ENCODE peak calls at places on chromosomes 16 and 17, in four cellular contexts. One of them, this sample, is unnamed.

GRCh38 chr17:48728232-48729231 is at the start of gene HOXB13:
- DNase-seq in T-helper 2 cell: peak
- DNase-seq in fibroblast of the conjunctiva: no peak
- DNase-seq in HuH-7.5: no peak
- DNase-seq in this sample: no peak

GRCh38 chr16:58038219-58038641 is 12.7 kb downstream of the MMP15 start:
- DNase-seq in T-helper 2 cell: no peak
- DNase-seq in fibroblast of the conjunctiva: no peak
- DNase-seq in HuH-7.5: no peak
- DNase-seq in this sample: no peak

GRCh38 chr17:46823657-46824056 is 5.2 kb upstream of the WNT3 start:
- DNase-seq in T-helper 2 cell: no peak
- DNase-seq in fibroblast of the conjunctiva: no peak
- DNase-seq in HuH-7.5: no peak
- DNase-seq in this sample: no peak

GRCh38 chr17:67746704-67747571 is 29.2 kb downstream of the NOL11 start:
- DNase-seq in T-helper 2 cell: no peak
- DNase-seq in fibroblast of the conjunctiva: no peak
- DNase-seq in HuH-7.5: no peak
- DNase-seq in this sample: no peak

GRCh38 chr17:17398188-17398927 is 78.4 kb upstream of the MED9 start:
- DNase-seq in T-helper 2 cell: no peak
- DNase-seq in fibroblast of the conjunctiva: no peak
- DNase-seq in HuH-7.5: no peak
- DNase-seq in this sample: no peak

GRCh38 chr16:10107081-10107480 is 75.1 kb downstream of the GRIN2A start:
- DNase-seq in T-helper 2 cell: no peak
- DNase-seq in fibroblast of the conjunctiva: no peak
- DNase-seq in HuH-7.5: no peak
- DNase-seq in this sample: no peak

GRCh38 chr16:85498607-85499006 is 114.5 kb upstream of the GSE1 start:
- DNase-seq in T-helper 2 cell: no peak
- DNase-seq in fibroblast of the conjunctiva: no peak
- DNase-seq in HuH-7.5: no peak
- DNase-seq in this sample: no peak

GRCh38 chr16:11901091-11901490 is 14.7 kb downstream of the GSPT1 start:
- DNase-seq in T-helper 2 cell: no peak
- DNase-seq in fibroblast of the conjunctiva: no peak
- DNase-seq in HuH-7.5: no peak
- DNase-seq in this sample: no peak

GRCh38 chr17:20121359-20122235 is 112.4 kb downstream of the SPECC1 start:
- DNase-seq in T-helper 2 cell: peak
- DNase-seq in fibroblast of the conjunctiva: peak
- DNase-seq in HuH-7.5: peak
- DNase-seq in this sample: peak

GRCh38 chr17:41178341-41178740 is 320 bp upstream of the KRTAP4-2 start:
- DNase-seq in T-helper 2 cell: no peak
- DNase-seq in fibroblast of the conjunctiva: no peak
- DNase-seq in HuH-7.5: no peak
- DNase-seq in this sample: no peak

GRCh38 chr17:28725660-28726395 is at the start of gene TLCD1:
- DNase-seq in T-helper 2 cell: peak
- DNase-seq in fibroblast of the conjunctiva: no peak
- DNase-seq in HuH-7.5: peak
- DNase-seq in this sample: no peak

GRCh38 chr17:65855245-65855644 is 293.8 kb upstream of the AXIN2 start:
- DNase-seq in T-helper 2 cell: no peak
- DNase-seq in fibroblast of the conjunctiva: no peak
- DNase-seq in HuH-7.5: no peak
- DNase-seq in this sample: no peak

GRCh38 chr17:49191407-49191916 is 18.9 kb downstream of the GNGT2 start:
- DNase-seq in T-helper 2 cell: no peak
- DNase-seq in fibroblast of the conjunctiva: no peak
- DNase-seq in HuH-7.5: no peak
- DNase-seq in this sample: peak

GRCh38 chr17:34757106-34757505 is 177.7 kb downstream of the TMEM132E start:
- DNase-seq in T-helper 2 cell: no peak
- DNase-seq in fibroblast of the conjunctiva: no peak
- DNase-seq in HuH-7.5: no peak
- DNase-seq in this sample: no peak

GRCh38 chr17:77476006-77476405 is 335.2 kb downstream of the SEC14L1 start:
- DNase-seq in T-helper 2 cell: no peak
- DNase-seq in fibroblast of the conjunctiva: no peak
- DNase-seq in HuH-7.5: no peak
- DNase-seq in this sample: no peak

GRCh38 chr16:57540387-57540786 is 2.1 kb upstream of the ADGRG5 start:
- DNase-seq in T-helper 2 cell: no peak
- DNase-seq in fibroblast of the conjunctiva: no peak
- DNase-seq in HuH-7.5: no peak
- DNase-seq in this sample: no peak

GRCh38 chr17:77106874-77107358 is 33.9 kb upstream of the SEC14L1 start:
- DNase-seq in T-helper 2 cell: no peak
- DNase-seq in fibroblast of the conjunctiva: no peak
- DNase-seq in HuH-7.5: no peak
- DNase-seq in this sample: no peak